ENCODE peak calls at places on chromosome 15, in ten cellular contexts. T, W, G, X, C, U, J, L, K and P are unnamed samples.
A peak's percentile ranks its signal among the peaks of the same experiment; 100 is the strongest.

GRCh38 chr15:89105147-89105546 is 16.9 kb downstream of the ABHD2 start:
- DNase-seq in T (no peak), W (no peak), G (no peak), X (no peak), C (peak; percentile 94), U (peak; percentile 92), J (peak; percentile 98), L (no peak), K (no peak), P (peak; percentile 92)

GRCh38 chr15:99989095-99989494 is 255.9 kb upstream of the LYSMD4 start:
- DNase-seq in T (no peak), W (peak; percentile 27), G (no peak), X (no peak), C (no peak), U (no peak), J (no peak), L (no peak), K (no peak), P (no peak)

GRCh38 chr15:33716025-33716424 is 252.3 kb upstream of the CHRM5 start:
- DNase-seq in T (no peak), W (no peak), G (no peak), X (no peak), C (no peak), U (no peak), J (no peak), L (no peak), K (no peak), P (no peak)

GRCh38 chr15:34241376-34242350 is 16.8 kb downstream of the EMC4 start:
- DNase-seq in T (no peak), W (no peak), G (no peak), X (peak; percentile 18), C (no peak), U (peak; percentile 63), J (peak; percentile 23), L (peak; percentile 10), K (peak; percentile 20), P (no peak)

GRCh38 chr15:69784808-69785550 is 312.7 kb downstream of the TLE3 start:
- DNase-seq in T (no peak), W (no peak), G (no peak), X (no peak), C (no peak), U (peak; percentile 71), J (peak; percentile 47), L (no peak), K (no peak), P (no peak)

GRCh38 chr15:29711531-29711930 is 110.7 kb downstream of the TJP1 start:
- DNase-seq in T (no peak), W (no peak), G (no peak), X (no peak), C (no peak), U (no peak), J (peak; percentile 34), L (no peak), K (no peak), P (no peak)

GRCh38 chr15:95410757-95411156 is 919.7 kb upstream of the NR2F2 start:
- DNase-seq in T (no peak), W (no peak), G (no peak), X (no peak), C (no peak), U (no peak), J (no peak), L (no peak), K (no peak), P (no peak)

GRCh38 chr15:51053571-51053970 is 41.1 kb downstream of the TNFAIP8L3 start:
- DNase-seq in T (no peak), W (no peak), G (no peak), X (no peak), C (no peak), U (no peak), J (no peak), L (no peak), K (no peak), P (no peak)

GRCh38 chr15:60396560-60396963 is 1.2 kb downstream of the ANXA2 start:
- DNase-seq in T (no peak), W (no peak), G (no peak), X (no peak), C (no peak), U (peak; percentile 60), J (no peak), L (no peak), K (no peak), P (no peak)

GRCh38 chr15:97881568-97881967 is 78.9 kb upstream of the ARRDC4 start:
- DNase-seq in T (no peak), W (no peak), G (no peak), X (no peak), C (no peak), U (no peak), J (no peak), L (no peak), K (no peak), P (no peak)

DNA sequence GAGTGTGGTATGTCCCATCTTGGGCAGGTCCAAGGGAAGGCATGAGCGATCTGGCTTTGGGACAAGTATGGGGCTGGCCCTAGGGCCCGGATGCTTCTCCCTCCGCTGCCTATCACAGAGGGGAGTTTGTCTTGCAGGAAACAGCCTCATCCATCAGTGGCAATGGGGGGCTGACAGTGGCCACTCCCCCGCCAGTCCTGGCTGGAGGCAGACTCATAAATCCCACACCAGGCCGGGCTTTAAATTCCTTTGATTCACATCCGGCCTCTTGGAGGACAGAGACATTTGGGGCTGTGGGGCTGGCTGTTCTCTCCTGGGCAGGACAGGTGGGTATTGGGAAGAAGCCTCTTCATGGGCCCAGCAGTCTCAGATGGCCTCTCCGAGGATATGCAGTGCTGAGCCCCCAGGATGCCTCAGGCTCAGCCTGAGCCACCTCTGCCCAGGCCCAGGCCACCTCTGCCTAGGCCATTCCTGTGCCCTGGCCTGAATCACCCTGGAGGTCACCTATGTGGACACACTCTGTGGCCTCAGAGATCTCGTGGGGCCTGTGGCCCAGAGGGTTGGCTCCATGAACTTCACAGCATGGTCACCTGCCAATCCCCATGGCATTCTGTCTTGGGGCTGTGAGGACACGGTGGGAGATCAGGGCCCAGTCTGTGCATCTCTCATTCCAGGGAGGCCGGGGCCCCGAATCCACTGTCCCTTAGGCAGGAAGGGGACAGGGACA is 84.2 kb upstream of the GOLGA6L4 start:
- DNase-seq in T (no peak), W (no peak), G (no peak), X (no peak), C (no peak), U (no peak), J (peak; percentile 27), L (no peak), K (no peak), P (no peak)
- H3K4me3 ChIP-seq in T (no peak overlapping the region), W (no peak overlapping the region), G (no peak overlapping the region), X (no peak overlapping the region), C (no peak overlapping the region), U (no peak overlapping the region), J (no peak overlapping the region), L (no peak overlapping the region), K (no peak overlapping the region), P (no peak overlapping the region)

DNA sequence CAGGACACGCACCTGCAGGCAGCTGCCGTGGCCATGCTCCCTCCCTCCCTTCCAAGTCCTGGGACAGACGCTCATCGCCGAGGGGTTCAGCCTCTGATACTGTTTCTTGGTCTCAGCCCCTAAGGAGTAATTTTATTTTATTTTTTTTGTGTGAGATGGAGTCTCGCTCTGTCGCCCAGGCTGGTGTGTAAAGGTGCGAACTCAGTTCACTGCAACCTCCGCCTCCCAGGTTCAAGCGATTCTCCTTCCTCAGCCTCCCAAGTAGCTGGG is 53.7 kb downstream of the ADAMTS7 start:
- DNase-seq in T (no peak), W (no peak), G (no peak), X (no peak), C (no peak), U (no peak), J (no peak), L (no peak), K (no peak), P (no peak)
- H3K4me3 ChIP-seq in T (no peak overlapping the region), W (no peak overlapping the region), G (no peak overlapping the region), X (no peak overlapping the region), C (no peak overlapping the region), U (no peak overlapping the region), J (no peak overlapping the region), L (no peak overlapping the region), K (no peak overlapping the region), P (no peak overlapping the region)

GRCh38 chr15:62394079-62394478 is 229.0 kb upstream of the C2CD4B start:
- DNase-seq in T (no peak), W (no peak), G (no peak), X (no peak), C (no peak), U (peak; percentile 40), J (no peak), L (no peak), K (no peak), P (no peak)

GRCh38 chr15:62391565-62392262 is 226.6 kb upstream of the C2CD4B start:
- DNase-seq in T (no peak), W (peak; percentile 68), G (peak; percentile 75), X (peak; percentile 59), C (no peak), U (peak; percentile 73), J (peak; percentile 51), L (peak; percentile 64), K (peak; percentile 62), P (no peak)

GRCh38 chr15:62390793-62391543 is 225.9 kb upstream of the C2CD4B start:
- DNase-seq in T (no peak), W (peak; percentile 60), G (peak; percentile 78), X (peak; percentile 44), C (no peak), U (peak; percentile 70), J (peak; percentile 45), L (peak; percentile 43), K (peak; percentile 59), P (no peak)

GRCh38 chr15:62392411-62392810 is 227.3 kb upstream of the C2CD4B start:
- DNase-seq in T (no peak), W (peak; percentile 49), G (peak; percentile 72), X (peak; percentile 23), C (no peak), U (peak; percentile 53), J (peak; percentile 64), L (no peak), K (peak; percentile 32), P (no peak)

GRCh38 chr15:62393196-62393595 is 228.1 kb upstream of the C2CD4B start:
- DNase-seq in T (no peak), W (no peak), G (no peak), X (no peak), C (no peak), U (peak; percentile 59), J (no peak), L (no peak), K (no peak), P (no peak)
- H3K4me3 ChIP-seq in T (no peak overlapping the region), W (no peak overlapping the region), G (peak overlapping the region; percentile 60), X (no peak overlapping the region), C (no peak overlapping the region), U (peak overlapping the region; percentile 94), J (no peak overlapping the region), L (no peak overlapping the region), K (no peak overlapping the region), P (no peak overlapping the region)

GRCh38 chr15:31172606-31173005 is 71.1 kb upstream of the TRPM1 start:
- DNase-seq in T (no peak), W (no peak), G (no peak), X (no peak), C (no peak), U (no peak), J (no peak), L (no peak), K (no peak), P (no peak)
- H3K4me3 ChIP-seq in T (no peak overlapping the region), W (no peak overlapping the region), G (no peak overlapping the region), X (no peak overlapping the region), C (no peak overlapping the region), U (no peak overlapping the region), J (no peak overlapping the region), L (no peak overlapping the region), K (no peak overlapping the region), P (no peak overlapping the region)